ENCODE peak calls at places on chromosomes 13 and 19, in four cellular contexts. One of them, this sample, is unnamed.

GRCh38 chr19:48842744-48843162 is 6.5 kb upstream of the HSD17B14 start:
- DNase-seq in M059J: peak
- DNase-seq in Kasumi-1: peak
- DNase-seq in hippocampal formation: peak
- DNase-seq in this sample: peak

GRCh38 chr19:34639491-34640085 is 37.4 kb downstream of the SCGB2B2 start:
- DNase-seq in M059J: peak
- DNase-seq in Kasumi-1: peak
- DNase-seq in hippocampal formation: peak
- DNase-seq in this sample: no peak

GRCh38 chr19:798415-799075 is 1.3 kb downstream of the PTBP1 start:
- DNase-seq in M059J: no peak
- DNase-seq in Kasumi-1: no peak
- DNase-seq in hippocampal formation: no peak
- DNase-seq in this sample: no peak

GRCh38 chr13:53144826-53145225 is 116.2 kb downstream of the OLFM4 start:
- DNase-seq in Kasumi-1: peak
- DNase-seq in M059J: no peak
- DNase-seq in hippocampal formation: no peak
- DNase-seq in this sample: no peak

GRCh38 chr13:21458457-21458815 is 667 bp downstream of the ZDHHC20 start:
- DNase-seq in Kasumi-1: no peak
- DNase-seq in hippocampal formation: peak
- DNase-seq in M059J: peak
- DNase-seq in this sample: peak

GRCh38 chr19:35883920-35884319 is 15.5 kb downstream of the APLP1 start:
- DNase-seq in hippocampal formation: no peak
- DNase-seq in Kasumi-1: no peak
- DNase-seq in M059J: no peak
- DNase-seq in this sample: no peak

GRCh38 chr13:74052402-74052928 is 81.7 kb downstream of the KLF12 start:
- DNase-seq in hippocampal formation: no peak
- DNase-seq in M059J: no peak
- DNase-seq in Kasumi-1: no peak
- DNase-seq in this sample: no peak

GRCh38 chr19:48646192-48646911 is 365 bp upstream of the CA11 start:
- DNase-seq in M059J: peak
- DNase-seq in hippocampal formation: peak
- DNase-seq in Kasumi-1: peak
- DNase-seq in this sample: peak

GRCh38 chr19:47518139-47518538 is 3.3 kb upstream of the NAPA start:
- DNase-seq in Kasumi-1: no peak
- DNase-seq in hippocampal formation: no peak
- DNase-seq in M059J: no peak
- DNase-seq in this sample: no peak

GRCh38 chr13:48908381-48909087 is 67.2 kb upstream of the FNDC3A start:
- DNase-seq in hippocampal formation: no peak
- DNase-seq in M059J: peak
- DNase-seq in Kasumi-1: no peak
- DNase-seq in this sample: no peak

GRCh38 chr19:48925240-48925843 is 8.2 kb upstream of the DHDH start:
- DNase-seq in hippocampal formation: no peak
- DNase-seq in Kasumi-1: no peak
- DNase-seq in M059J: peak
- DNase-seq in this sample: no peak

GRCh38 chr19:3576696-3577443 is 4.1 kb downstream of the HMG20B start:
- DNase-seq in Kasumi-1: no peak
- DNase-seq in hippocampal formation: peak
- DNase-seq in M059J: no peak
- DNase-seq in this sample: no peak

GRCh38 chr19:18097217-18097992 is at the start of gene MAST3:
- DNase-seq in M059J: peak
- DNase-seq in hippocampal formation: peak
- DNase-seq in Kasumi-1: peak
- DNase-seq in this sample: peak

GRCh38 chr13:32040689-32041088 is 9.1 kb downstream of the FRY start:
- DNase-seq in M059J: no peak
- DNase-seq in Kasumi-1: no peak
- DNase-seq in hippocampal formation: no peak
- DNase-seq in this sample: no peak

GRCh38 chr19:18160792-18161690 is 8.1 kb downstream of the PIK3R2 start:
- DNase-seq in Kasumi-1: peak
- DNase-seq in hippocampal formation: peak
- DNase-seq in M059J: peak
- DNase-seq in this sample: peak

GRCh38 chr13:40352385-40352778 is 314.1 kb downstream of the FOXO1 start:
- DNase-seq in Kasumi-1: no peak
- DNase-seq in M059J: no peak
- DNase-seq in hippocampal formation: peak
- DNase-seq in this sample: peak

GRCh38 chr13:96851856-96852255 is 142.4 kb downstream of the OXGR1 start:
- DNase-seq in Kasumi-1: no peak
- DNase-seq in M059J: no peak
- DNase-seq in hippocampal formation: no peak
- DNase-seq in this sample: no peak

GRCh38 chr13:102704238-102704750 is 9.4 kb upstream of the METTL21C start:
- DNase-seq in Kasumi-1: no peak
- DNase-seq in hippocampal formation: no peak
- DNase-seq in M059J: no peak
- DNase-seq in this sample: no peak

GRCh38 chr19:51460164-51460992 is 2.1 kb upstream of the SIGLEC8 start:
- DNase-seq in hippocampal formation: no peak
- DNase-seq in Kasumi-1: peak
- DNase-seq in M059J: peak
- DNase-seq in this sample: no peak

GRCh38 chr19:17811681-17812080 is 9.6 kb downstream of the INSL3 start:
- DNase-seq in Kasumi-1: no peak
- DNase-seq in M059J: no peak
- DNase-seq in hippocampal formation: no peak
- DNase-seq in this sample: no peak

GRCh38 chr13:60111726-60112125 is 52.0 kb downstream of the DIAPH3 start:
- DNase-seq in hippocampal formation: no peak
- DNase-seq in Kasumi-1: no peak
- DNase-seq in M059J: no peak
- DNase-seq in this sample: no peak

GRCh38 chr13:45466359-45466758 is 1.6 kb downstream of the COG3 start:
- DNase-seq in Kasumi-1: no peak
- DNase-seq in hippocampal formation: no peak
- DNase-seq in M059J: no peak
- DNase-seq in this sample: no peak

This sample was measured in gastrocnemius medialis.